ENCODE peak calls at places on chromosomes 13 and 19, in four cellular contexts. F is A549, A is fibroblast of mammary gland, E is upper lobe of left lung. S is an unnamed sample.

GRCh38 chr13:52345048-52345447 is 60.9 kb downstream of the THSD1 start:
- DNase-seq in F (no peak), A (peak), E (no peak), S (no peak)

GRCh38 chr13:23870356-23871146 is 18.6 kb downstream of the MIPEP start:
- DNase-seq in E (no peak), F (no peak), A (no peak), S (no peak)

GRCh38 chr13:71866173-71867091 is 572 bp downstream of the DACH1 start:
- DNase-seq in A (no peak), F (no peak), E (peak), S (no peak)

GRCh38 chr13:32538234-32538620 is 368 bp downstream of the N4BP2L2 start:
- DNase-seq in A (peak), E (peak), F (peak), S (no peak)

GRCh38 chr13:44710576-44710975 is 134.4 kb upstream of the TSC22D1 start:
- DNase-seq in E (no peak), F (peak), A (peak), S (no peak)

GRCh38 chr13:54950546-54950945 is 1921.9 kb downstream of the OLFM4 start:
- DNase-seq in A (no peak), F (no peak), E (no peak), S (no peak)

GRCh38 chr19:6694147-6694815 is 24.3 kb upstream of the TNFSF14 start:
- DNase-seq in F (no peak), E (no peak), A (no peak), S (no peak)

GRCh38 chr19:6034512-6034911 is 56.6 kb upstream of the RANBP3 start:
- DNase-seq in E (no peak), A (no peak), F (no peak), S (peak)

GRCh38 chr19:55353803-55354697 is 469 bp downstream of the COX6B2 start:
- DNase-seq in A (peak), F (peak), E (peak), S (no peak)

GRCh38 chr19:7554565-7554964 is 19.0 kb downstream of the PNPLA6 start:
- DNase-seq in F (no peak), E (no peak), A (no peak), S (no peak)

GRCh38 chr19:49425922-49426592 is 869 bp downstream of the GFY start:
- DNase-seq in A (peak), F (no peak), E (no peak), S (no peak)

GRCh38 chr19:34365463-34366401 is 736 bp downstream of the GPI start:
- DNase-seq in F (no peak), E (peak), A (peak), S (no peak)

GRCh38 chr19:10864538-10864899 is 6.8 kb upstream of the CARM1 start:
- DNase-seq in E (peak), F (peak), A (peak), S (peak)

GRCh38 chr19:5234412-5234811 is 106.2 kb downstream of the PTPRS start:
- DNase-seq in F (no peak), E (no peak), A (no peak), S (no peak)

GRCh38 chr19:58328999-58329398 is 2.2 kb downstream of the ZSCAN22 start:
- DNase-seq in A (no peak), F (no peak), E (no peak), S (no peak)

GRCh38 chr19:55156202-55157063 is 1.1 kb downstream of the TNNI3 start:
- DNase-seq in E (peak), F (peak), A (peak), S (no peak)

GRCh38 chr13:90717451-90717936 is 630.0 kb upstream of the MIR17HG start:
- DNase-seq in F (no peak), A (peak), E (no peak), S (no peak)

GRCh38 chr13:51849145-51850101 is 4.4 kb upstream of the TMEM272 start:
- DNase-seq in F (peak), A (peak), E (no peak), S (no peak)

GRCh38 chr19:14616310-14616870 is 33.5 kb downstream of the CLEC17A start:
- DNase-seq in F (no peak), A (no peak), E (peak), S (no peak)

GRCh38 chr19:47796785-47797184 is 7.6 kb downstream of the TPRX1 start:
- DNase-seq in A (no peak), E (no peak), F (no peak), S (no peak)

GRCh38 chr19:47797996-47798903 is 6.1 kb downstream of the TPRX1 start:
- DNase-seq in F (no peak), E (no peak), A (no peak), S (no peak)

GRCh38 chr19:47790398-47790814 is 11.9 kb downstream of the SELENOW start:
- DNase-seq in A (peak), F (peak), E (peak), S (peak)

GRCh38 chr19:47792616-47793015 is 11.7 kb downstream of the TPRX1 start:
- DNase-seq in A (no peak), E (no peak), F (no peak), S (no peak)

DNA sequence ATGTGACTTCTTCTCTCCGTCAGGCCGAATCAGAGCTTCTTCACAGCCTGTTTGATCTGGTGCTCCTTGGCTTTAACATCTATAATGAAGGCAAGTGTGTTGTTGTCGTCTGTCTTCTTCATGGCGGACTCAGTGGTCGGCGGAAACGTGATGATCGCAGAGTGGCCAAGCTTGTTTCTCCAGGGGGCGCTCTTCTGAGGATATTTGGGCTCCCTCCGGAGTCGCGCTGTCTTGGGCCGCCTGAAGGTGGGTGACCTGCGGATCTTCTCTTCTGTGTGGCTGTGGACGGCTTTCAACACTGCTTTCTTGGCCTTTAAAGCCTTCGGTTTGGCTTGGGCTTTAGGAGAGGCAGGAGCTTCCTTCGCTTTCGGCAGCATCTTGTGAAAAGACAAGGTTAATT is 9.8 kb downstream of the TPRX1 start:
- DNase-seq in F (no peak), A (no peak), E (no peak), S (no peak)
- TF ChIP-seq CTCF in F (peak), A (no peak), E (no peak), S (no peak)

DNA sequence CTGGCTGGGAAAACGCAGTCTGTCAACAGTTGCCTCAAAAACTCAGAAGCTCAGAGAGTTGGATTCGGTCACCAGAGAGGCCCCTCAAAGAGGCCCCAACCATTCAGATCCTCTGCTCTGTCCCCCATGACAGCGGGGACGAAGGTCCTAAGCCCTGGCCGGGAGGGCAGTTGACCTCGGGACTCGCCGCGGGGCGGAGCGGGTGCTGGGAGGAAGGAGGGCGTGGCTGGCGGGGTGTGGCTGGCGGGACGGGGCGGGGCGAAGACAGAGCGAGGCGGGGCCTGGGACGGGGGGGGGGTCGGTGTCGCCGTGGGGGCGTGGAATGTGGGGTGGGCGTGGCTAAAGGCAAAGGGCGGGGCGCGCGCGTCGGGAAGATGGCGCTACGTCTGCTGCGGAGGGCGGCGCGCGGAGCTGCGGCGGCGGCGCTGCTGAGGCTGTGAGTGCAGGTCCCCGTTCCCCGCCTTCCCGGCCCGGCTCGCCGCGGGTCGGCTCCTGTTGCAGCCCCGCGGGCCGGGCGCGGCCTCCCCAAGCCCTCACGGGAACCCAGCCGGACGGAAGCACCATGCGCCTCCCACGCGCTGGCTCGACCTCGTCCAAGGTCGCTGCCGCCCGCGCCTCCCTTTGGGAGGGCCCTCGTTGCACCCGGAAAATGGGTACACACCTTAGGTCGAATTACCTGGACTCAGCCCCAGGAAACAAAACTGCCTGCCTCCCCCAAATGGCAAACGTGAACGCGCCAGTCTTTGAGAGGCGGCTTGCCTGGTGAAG is 105.2 kb downstream of the TM9SF2 start:
- DNase-seq in E (peak), F (peak), A (peak), S (peak)
- TF ChIP-seq CTCF in E (no peak), F (no peak), A (no peak), S (no peak)

DNA sequence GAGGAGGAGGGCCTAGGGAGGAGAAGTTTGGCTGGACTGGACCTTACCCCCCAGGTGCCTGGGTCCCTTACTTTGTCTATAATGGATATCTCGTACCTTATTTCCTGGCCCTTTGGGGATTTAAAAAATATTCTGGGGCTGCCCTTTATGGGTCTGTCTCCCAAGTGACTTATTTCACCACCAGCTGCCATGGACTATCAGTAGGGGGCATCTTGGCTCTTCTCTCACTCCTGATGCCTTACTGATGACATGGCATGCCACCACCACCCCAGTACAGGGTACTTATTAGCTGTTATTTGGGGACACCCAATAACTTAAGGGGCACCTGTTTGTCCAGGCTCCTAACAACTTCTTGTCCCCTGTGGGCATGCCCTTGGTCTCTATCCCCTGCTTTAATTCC is 38.0 kb downstream of the NFIX start:
- DNase-seq in E (no peak), A (no peak), F (no peak), S (no peak)
- TF ChIP-seq CTCF in E (no peak), A (peak), F (no peak), S (no peak)

GRCh38 chr13:74758188-74758587 is 624.0 kb upstream of the KLF12 start:
- DNase-seq in F (no peak), E (no peak), A (no peak), S (no peak)

GRCh38 chr13:74767031-74767430 is 632.8 kb upstream of the KLF12 start:
- DNase-seq in E (no peak), F (no peak), A (peak), S (no peak)

GRCh38 chr13:74765955-74766354 is 631.8 kb upstream of the KLF12 start:
- DNase-seq in F (no peak), E (no peak), A (no peak), S (no peak)

GRCh38 chr13:74761794-74762193 is 627.6 kb upstream of the KLF12 start:
- DNase-seq in A (peak), F (no peak), E (no peak), S (no peak)
- TF ChIP-seq CTCF in A (no peak), F (no peak), E (no peak), S (peak)

GRCh38 chr19:19404879-19405860 is at the start of gene GATAD2A:
- DNase-seq in E (peak), A (peak), F (peak), S (peak)
- TF ChIP-seq CTCF in E (peak), A (no peak), F (no peak), S (peak)

DNA sequence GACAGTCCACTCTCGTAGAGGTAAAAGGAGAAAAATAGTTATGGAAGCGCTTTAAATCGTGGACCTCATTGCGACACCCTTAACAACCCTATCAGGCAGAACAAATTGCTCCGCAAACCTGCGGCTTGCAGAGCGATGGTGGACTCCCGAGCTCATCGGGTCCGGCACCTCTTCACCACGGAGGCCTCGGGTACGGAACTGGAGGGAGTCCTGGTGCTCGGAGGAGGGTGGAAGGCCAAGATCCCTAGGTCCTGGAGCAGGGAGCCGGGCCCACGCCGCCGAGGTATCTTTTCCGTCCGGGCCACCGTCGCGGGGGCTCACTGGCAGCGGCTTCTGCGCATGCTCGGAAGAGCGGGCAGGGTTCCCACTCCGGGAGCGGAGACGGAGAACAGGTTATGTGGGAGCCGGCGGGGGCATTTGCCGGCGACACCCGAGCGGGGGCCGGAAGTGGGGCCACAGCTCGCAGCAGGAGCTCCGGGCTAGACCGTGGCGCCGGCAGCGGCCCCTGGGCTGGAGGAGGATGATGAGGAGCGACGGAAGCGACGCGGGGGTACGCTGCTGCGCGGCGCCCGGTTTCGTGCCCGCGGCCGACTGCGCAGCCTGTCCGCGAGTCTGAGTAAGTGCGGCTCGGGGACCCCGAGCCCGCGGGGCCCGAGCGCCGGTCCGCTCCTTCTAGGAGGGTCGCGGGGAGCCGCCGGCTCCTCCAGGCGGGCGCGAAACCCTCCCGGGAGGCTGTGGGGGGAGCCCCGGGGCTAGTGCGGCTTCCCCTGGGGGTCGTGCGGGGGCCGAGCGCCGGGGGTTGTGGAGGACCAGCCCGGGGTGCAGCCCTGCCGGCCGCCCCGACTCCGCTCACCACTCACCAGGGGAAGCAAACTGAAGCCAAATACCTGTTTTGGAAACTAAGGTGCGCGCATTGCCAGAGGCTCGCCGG is at the start of gene ABHD13:
- DNase-seq in A (peak), E (peak), F (peak), S (peak)
- TF ChIP-seq CTCF in A (no peak), E (no peak), F (no peak), S (peak)

S was measured in osteocyte.